ENCODE peak calls at places on chromosomes 3 and 15, in eight cellular contexts. T is upper lobe of right lung, Y is suprapubic skin, O is transverse colon, E is endothelial cell of umbilical vein, P is PC-9, D is Peyer's patch, A is kidney epithelial cell. R is an unnamed sample.

GRCh38 chr3:6799264-6799915 is 61.5 kb upstream of the GRM7 start:
- DNase-seq in T (no peak), Y (no peak), O (peak; percentile 50), E (peak; percentile 1), P (peak; percentile 15), D (no peak), A (no peak), R (peak; percentile 20)

GRCh38 chr15:74188216-74188615 is 14.4 kb downstream of the STRA6 start:
- DNase-seq in T (no peak), Y (no peak), O (no peak), E (no peak), P (no peak), D (no peak), A (no peak), R (no peak)

GRCh38 chr3:160475889-160476288 is 26.3 kb upstream of the TRIM59 start:
- DNase-seq in T (no peak), Y (no peak), O (no peak), E (no peak), P (no peak), D (no peak), A (no peak), R (no peak)

GRCh38 chr3:110237091-110237615 is 834.5 kb upstream of the NECTIN3 start:
- DNase-seq in T (no peak), Y (no peak), O (no peak), E (no peak), P (no peak), D (no peak), A (no peak), R (no peak)

GRCh38 chr15:61796056-61796455 is 264.2 kb downstream of the VPS13C start:
- DNase-seq in T (no peak), Y (no peak), O (no peak), E (no peak), P (no peak), D (no peak), A (no peak), R (no peak)

GRCh38 chr15:91956026-91956723 is 102.7 kb downstream of the SLCO3A1 start:
- DNase-seq in T (no peak), Y (no peak), O (no peak), E (no peak), P (no peak), D (no peak), A (no peak), R (no peak)

GRCh38 chr15:29452881-29453731 is 183.5 kb upstream of the NSMCE3 start:
- DNase-seq in T (no peak), Y (no peak), O (no peak), E (peak; percentile 47), P (no peak), D (no peak), A (no peak), R (no peak)

GRCh38 chr3:5072100-5072816 is 49.8 kb upstream of the ARL8B start:
- DNase-seq in T (no peak), Y (peak; percentile 68), O (no peak), E (no peak), P (no peak), D (no peak), A (no peak), R (no peak)

GRCh38 chr15:74258456-74259323 is 22.6 kb downstream of the CCDC33 start:
- DNase-seq in T (no peak), Y (no peak), O (no peak), E (no peak), P (no peak), D (no peak), A (no peak), R (no peak)

GRCh38 chr3:145865329-145865904 is 295.6 kb downstream of the PLOD2 start:
- DNase-seq in T (no peak), Y (no peak), O (no peak), E (no peak), P (no peak), D (no peak), A (no peak), R (no peak)

GRCh38 chr3:12508316-12508715 is 24.0 kb downstream of the TSEN2 start:
- DNase-seq in T (no peak), Y (peak; percentile 67), O (peak; percentile 20), E (peak; percentile 76), P (peak; percentile 40), D (no peak), A (peak; percentile 92), R (no peak)

GRCh38 chr15:83372434-83372873 is 74.7 kb upstream of the SH3GL3 start:
- DNase-seq in T (no peak), Y (no peak), O (no peak), E (no peak), P (peak; percentile 22), D (no peak), A (peak; percentile 37), R (no peak)

DNA sequence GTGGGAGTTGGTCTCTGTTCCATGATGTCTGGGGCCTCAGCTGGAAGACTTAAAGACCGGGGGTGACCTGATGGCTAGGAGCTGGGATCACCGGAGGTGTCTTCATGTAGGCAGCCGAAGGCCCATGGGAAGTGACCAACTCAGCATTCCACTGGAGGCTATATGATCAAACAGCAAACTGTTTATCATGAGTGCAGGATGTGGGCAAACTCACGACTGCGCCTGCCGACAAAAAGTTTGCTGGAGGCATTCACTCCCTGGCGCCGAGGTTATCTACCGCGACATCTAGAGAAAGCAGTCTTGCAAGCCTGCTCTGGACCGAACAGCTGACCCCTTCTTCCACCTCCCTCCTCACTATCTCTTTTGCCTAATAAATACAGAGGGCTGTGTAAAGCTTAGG is 62.7 kb upstream of the NR2C2 start:
- DNase-seq in T (no peak), Y (no peak), O (no peak), E (no peak), P (peak; percentile 35), D (peak; percentile 31), A (no peak), R (no peak)
- H3K4me3 ChIP-seq in T (no peak overlapping the region), Y (no peak overlapping the region), O (no peak overlapping the region), E (no peak overlapping the region), P (peak overlapping the region; percentile 10), D (no peak overlapping the region), A (no peak overlapping the region), R (no peak overlapping the region)

GRCh38 chr3:73094127-73094526 is 32.7 kb downstream of the EBLN2 start:
- DNase-seq in T (no peak), Y (no peak), O (no peak), E (peak; percentile 17), P (no peak), D (no peak), A (peak; percentile 37), R (no peak)
- H3K4me3 ChIP-seq in T (no peak overlapping the region), Y (no peak overlapping the region), O (no peak overlapping the region), E (no peak overlapping the region), P (no peak overlapping the region), D (no peak overlapping the region), A (no peak overlapping the region), R (no peak overlapping the region)

GRCh38 chr3:128482857-128483656 is 9.9 kb downstream of the GATA2 start:
- DNase-seq in T (no peak), Y (no peak), O (no peak), E (peak; percentile 99), P (peak; percentile 83), D (no peak), A (no peak), R (no peak)
- H3K4me3 ChIP-seq in T (peak overlapping the region; percentile 60), Y (peak overlapping the region; percentile 68), O (no peak overlapping the region), E (peak overlapping the region; percentile 77), P (peak overlapping the region; percentile 47), D (no peak overlapping the region), A (no peak overlapping the region), R (no peak overlapping the region)

DNA sequence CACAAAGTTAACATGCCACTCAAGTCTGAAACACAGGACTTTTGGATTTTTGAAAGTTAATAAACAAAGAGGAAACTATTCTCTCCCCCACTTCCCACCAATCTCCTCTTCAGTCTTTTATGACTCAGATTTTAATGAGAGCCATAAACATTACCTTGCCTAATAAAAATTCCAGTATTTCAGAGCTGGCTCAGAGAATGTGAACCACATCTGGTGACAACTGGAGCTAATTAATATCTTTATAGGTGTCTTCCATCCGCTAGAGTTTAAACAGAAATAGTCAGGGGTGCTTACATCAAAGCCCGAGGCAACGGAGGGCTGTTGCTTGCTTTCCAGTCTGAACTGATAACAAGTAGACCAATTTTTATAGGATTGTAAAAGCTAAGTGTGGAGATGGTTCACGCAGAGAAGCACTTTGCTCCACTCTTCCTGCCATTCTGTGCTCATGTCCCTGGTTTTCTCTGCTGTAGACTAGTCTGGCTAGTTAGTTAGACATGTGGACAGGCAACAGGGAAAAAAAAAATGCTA is 363.6 kb downstream of the NR2F2 start:
- DNase-seq in T (no peak), Y (no peak), O (no peak), E (no peak), P (no peak), D (no peak), A (peak; percentile 29), R (no peak)
- H3K4me3 ChIP-seq in T (no peak overlapping the region), Y (no peak overlapping the region), O (no peak overlapping the region), E (no peak overlapping the region), P (no peak overlapping the region), D (no peak overlapping the region), A (no peak overlapping the region), R (no peak overlapping the region)

GRCh38 chr3:71579301-71579933 is 4.1 kb downstream of the FOXP1 start:
- DNase-seq in T (no peak), Y (no peak), O (no peak), E (no peak), P (no peak), D (no peak), A (no peak), R (no peak)
- H3K4me3 ChIP-seq in T (peak overlapping the region; percentile 88), Y (peak overlapping the region; percentile 83), O (peak overlapping the region; percentile 87), E (no peak overlapping the region), P (no peak overlapping the region), D (peak overlapping the region; percentile 27), A (peak overlapping the region; percentile 19), R (no peak overlapping the region)

GRCh38 chr3:194871143-194871863 is 185.6 kb downstream of the FAM43A start:
- DNase-seq in T (peak; percentile 73), Y (peak; percentile 72), O (peak; percentile 88), E (peak; percentile 71), P (peak; percentile 94), D (peak; percentile 35), A (no peak), R (no peak)
- H3K4me3 ChIP-seq in T (peak overlapping the region; percentile 10), Y (no peak overlapping the region), O (no peak overlapping the region), E (no peak overlapping the region), P (peak overlapping the region; percentile 14), D (no peak overlapping the region), A (no peak overlapping the region), R (no peak overlapping the region)

GRCh38 chr3:66386925-66387650 is 113.7 kb downstream of the LRIG1 start:
- DNase-seq in T (no peak), Y (no peak), O (no peak), E (no peak), P (no peak), D (no peak), A (no peak), R (no peak)
- H3K4me3 ChIP-seq in T (no peak overlapping the region), Y (no peak overlapping the region), O (no peak overlapping the region), E (no peak overlapping the region), P (no peak overlapping the region), D (no peak overlapping the region), A (no peak overlapping the region), R (no peak overlapping the region)

DNA sequence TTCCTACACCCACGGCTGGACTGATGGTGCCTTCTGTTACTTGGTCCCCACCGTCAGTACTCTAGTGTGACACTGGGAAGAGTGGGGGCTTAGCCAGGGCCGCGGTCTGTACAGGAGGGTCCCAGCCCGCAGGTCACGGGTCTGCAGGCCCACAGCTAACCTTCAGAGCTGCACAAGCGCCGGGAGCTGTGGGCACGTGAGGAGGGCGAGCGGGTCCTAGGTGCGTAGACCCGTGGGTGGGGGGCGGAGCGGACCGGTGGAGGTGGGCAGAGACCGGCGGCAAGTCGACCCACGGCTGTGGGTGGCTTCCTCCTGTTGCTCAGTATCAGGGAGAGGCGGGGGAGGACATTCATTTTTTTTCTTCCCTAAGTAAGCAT is 1.2 kb downstream of the TNFAIP8L3 start:
- DNase-seq in T (no peak), Y (no peak), O (no peak), E (no peak), P (no peak), D (no peak), A (no peak), R (no peak)
- H3K4me3 ChIP-seq in T (peak overlapping the region; percentile 60), Y (peak overlapping the region; percentile 63), O (peak overlapping the region; percentile 62), E (peak overlapping the region; percentile 75), P (no peak overlapping the region), D (peak overlapping the region; percentile 58), A (no peak overlapping the region), R (peak overlapping the region; percentile 47)

GRCh38 chr3:24829632-24830229 is 335.1 kb upstream of the THRB start:
- DNase-seq in T (peak; percentile 74), Y (no peak), O (peak; percentile 11), E (peak; percentile 5), P (peak; percentile 15), D (no peak), A (no peak), R (no peak)
- H3K4me3 ChIP-seq in T (peak overlapping the region; percentile 54), Y (peak overlapping the region; percentile 59), O (peak overlapping the region; percentile 53), E (peak overlapping the region; percentile 30), P (peak overlapping the region; percentile 14), D (peak overlapping the region; percentile 53), A (peak overlapping the region; percentile 31), R (peak overlapping the region; percentile 19)

R was measured in Panc1.